ENCODE peak calls at places on chromosomes 4 and X, in ten cellular contexts. R is H9; W is AG09309; V is HepG2; I is endothelial cell of umbilical vein; U is type B pancreatic cell; D is AG10803; O is ascending aorta; Y is mucosa of descending colon; N is CD8-positive, alpha-beta T cell. C is an unnamed sample.

GRCh38 chr4:92235741-92236140 is 68.0 kb upstream of the GRID2 start:
- DNase-seq in N (no peak), U (no peak), Y (no peak), I (no peak), R (no peak), W (no peak), O (no peak), V (no peak), D (no peak), C (no peak)

GRCh38 chrX:44183329-44183728 is 160.1 kb downstream of the EFHC2 start:
- DNase-seq in N (no peak), W (no peak), D (no peak), Y (no peak), I (no peak), V (no peak), O (no peak), R (no peak), U (no peak), C (no peak)

GRCh38 chrX:124223524-124223923 is 108.9 kb upstream of the TEX13D start:
- DNase-seq in D (no peak), I (no peak), W (no peak), U (no peak), Y (no peak), O (no peak), V (no peak), N (no peak), R (peak), C (no peak)

GRCh38 chrX:151488677-151489076 is 74.8 kb upstream of the PASD1 start:
- DNase-seq in N (no peak), U (no peak), R (peak), D (no peak), O (no peak), Y (no peak), I (no peak), W (no peak), V (peak), C (no peak)

GRCh38 chr4:74006009-74006476 is 7.6 kb upstream of the CXCL5 start:
- DNase-seq in U (no peak), R (no peak), N (no peak), D (peak), I (no peak), W (no peak), V (no peak), O (no peak), Y (no peak), C (no peak)

GRCh38 chr4:38322709-38323108 is 341.3 kb upstream of the KLF3 start:
- DNase-seq in V (no peak), R (no peak), N (no peak), I (no peak), W (peak), U (no peak), Y (no peak), D (peak), O (no peak), C (no peak)

GRCh38 chr4:797066-797465 is 28.9 kb downstream of the CPLX1 start:
- DNase-seq in R (no peak), D (no peak), I (no peak), W (no peak), N (no peak), O (no peak), U (no peak), V (no peak), Y (no peak), C (no peak)

GRCh38 chr4:171954650-171955049 is 141.4 kb downstream of the GALNTL6 start:
- DNase-seq in U (no peak), D (peak), W (no peak), R (no peak), I (no peak), V (no peak), O (no peak), N (no peak), Y (no peak), C (no peak)

GRCh38 chr4:177484613-177485021 is 42.4 kb upstream of the AGA start:
- DNase-seq in R (no peak), U (no peak), O (no peak), I (peak), N (no peak), Y (no peak), W (peak), D (peak), V (peak), C (no peak)

GRCh38 chr4:3021627-3022026 is 52.7 kb downstream of the HTT-AS start:
- DNase-seq in U (no peak), D (no peak), O (no peak), N (no peak), Y (no peak), R (no peak), I (no peak), V (no peak), W (no peak), C (no peak)

GRCh38 chrX:134454506-134454905 is 5.5 kb upstream of the HPRT1 start:
- DNase-seq in D (no peak), R (no peak), Y (no peak), O (no peak), N (no peak), W (no peak), V (no peak), U (no peak), I (no peak), C (no peak)

GRCh38 chr4:6109842-6110560 is 90.3 kb downstream of the JAKMIP1 start:
- DNase-seq in R (peak), I (no peak), D (no peak), Y (no peak), U (peak), V (peak), W (no peak), O (no peak), N (peak), C (no peak)
- TF ChIP-seq CTCF in R (peak), I (no peak), D (no peak), Y (peak), U (peak), V (peak), W (no peak), O (no peak), N (no peak), C (no peak)

DNA sequence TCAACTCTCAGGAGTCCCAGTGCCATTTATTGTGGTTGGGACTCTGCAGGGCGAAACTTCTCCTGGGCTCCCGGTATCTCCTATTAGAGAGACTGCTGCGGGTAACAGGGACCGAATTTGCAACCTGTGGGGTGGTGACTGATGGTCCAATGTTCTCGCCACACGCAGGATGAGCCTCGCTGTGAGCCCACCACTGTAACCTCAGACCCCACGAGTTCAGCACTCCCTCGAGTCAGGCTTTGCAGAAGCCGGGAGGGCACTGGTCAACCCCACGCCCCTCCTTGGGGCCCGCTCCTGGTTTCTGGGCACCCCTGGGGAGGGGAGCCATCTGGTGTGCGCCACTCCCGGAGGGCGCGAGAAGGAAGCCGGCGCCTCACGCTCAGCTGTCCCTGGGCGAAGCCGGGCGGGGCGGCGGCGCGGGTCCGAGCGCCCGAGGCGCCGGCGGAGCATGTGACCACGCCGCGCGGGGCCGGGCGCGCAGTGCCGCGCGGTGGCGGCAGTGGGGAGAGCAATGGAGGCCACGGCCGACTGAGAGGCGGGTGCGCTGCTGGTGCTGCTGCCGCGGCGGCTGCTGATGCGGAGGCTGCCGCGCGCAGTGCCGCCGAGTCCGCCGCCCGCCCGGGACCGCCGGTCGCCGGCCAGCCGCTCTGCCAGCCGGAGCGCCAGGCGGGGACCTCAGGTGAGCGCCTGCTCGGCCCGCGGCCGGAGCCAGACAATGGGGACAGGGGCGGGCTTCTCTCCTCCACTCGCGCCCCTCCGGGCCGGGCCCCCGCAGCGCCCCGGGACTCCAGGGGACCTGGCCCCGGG is 100.1 kb downstream of the CEP135 start:
- DNase-seq in D (peak), O (no peak), V (no peak), R (peak), W (peak), Y (peak), I (peak), N (no peak), U (peak), C (no peak)
- TF ChIP-seq CTCF in D (peak), O (no peak), V (peak), R (no peak), W (peak), Y (peak), I (peak), N (no peak), U (peak), C (no peak)

GRCh38 chr4:116664198-116664597 is 421.2 kb downstream of the TRAM1L1 start:
- DNase-seq in D (no peak), N (no peak), V (no peak), W (no peak), Y (no peak), O (no peak), R (peak), U (no peak), I (no peak), C (no peak)

DNA sequence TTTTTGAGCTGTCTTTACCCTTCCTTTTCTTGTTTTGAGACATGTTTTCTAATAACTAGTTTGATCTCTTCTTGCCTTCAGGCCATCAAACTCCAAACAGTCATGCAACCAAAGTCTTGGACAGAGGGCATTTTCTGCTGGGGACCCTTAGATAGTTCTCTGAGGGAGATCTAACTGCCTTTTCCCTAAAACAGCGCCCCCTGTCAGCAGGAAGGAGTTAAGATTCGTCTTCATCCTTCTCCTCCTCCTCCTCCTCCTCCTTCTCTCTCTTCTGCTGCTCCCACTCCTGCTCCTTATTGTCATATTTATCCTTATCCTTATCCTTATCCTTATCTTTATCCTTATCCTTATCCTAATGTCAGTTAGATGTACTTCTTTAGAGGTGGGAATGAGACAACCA is 417.2 kb downstream of the TRAM1L1 start:
- DNase-seq in W (no peak), U (no peak), O (no peak), D (no peak), V (no peak), N (no peak), Y (no peak), R (no peak), I (no peak), C (no peak)
- TF ChIP-seq CTCF in W (no peak), U (peak), O (no peak), D (no peak), V (peak), N (no peak), Y (no peak), R (peak), I (peak), C (no peak)

DNA sequence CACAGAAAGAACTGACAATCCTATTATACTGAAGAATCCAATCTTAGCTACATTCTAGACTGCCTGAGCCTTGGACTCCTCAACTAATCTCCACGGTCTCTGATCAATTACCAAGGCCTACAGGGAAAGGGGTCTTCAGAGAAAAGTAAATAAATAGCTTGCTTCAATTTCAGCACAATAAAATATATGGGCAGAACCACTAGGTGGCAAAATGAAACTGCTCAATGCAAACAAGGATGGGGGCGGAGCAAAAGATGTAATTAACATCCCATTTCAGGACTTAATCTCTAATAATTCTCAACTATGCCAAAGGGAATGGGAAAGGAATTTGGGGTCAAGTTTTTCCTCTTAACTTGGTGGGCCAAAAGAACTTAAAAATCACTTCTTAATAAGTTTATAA is 78.4 kb upstream of the MAP3K15 start:
- DNase-seq in W (no peak), U (no peak), D (peak), Y (no peak), N (no peak), O (no peak), I (peak), V (peak), R (no peak), C (no peak)
- TF ChIP-seq CTCF in W (peak), U (peak), D (peak), Y (no peak), N (no peak), O (no peak), I (peak), V (no peak), R (peak), C (no peak)